ENCODE peak calls at places on chromosomes 7 and 10, in six cellular contexts. One of them, this sample, is unnamed. For H3K4me1, the result is how much of the 10 kb centered on the place peaks cover.

GRCh38 chr7:137992042-137992737 is 9.7 kb downstream of the CREB3L2 start:
- DNase-seq in right lobe of liver: no peak
- DNase-seq in sigmoid colon: peak
- DNase-seq in body of pancreas: peak
- DNase-seq in upper lobe of right lung: no peak
- DNase-seq in fibroblast of lung: peak
- DNase-seq in this sample: peak

GRCh38 chr10:5684971-5685763 is 529 bp downstream of the TASOR2 start:
- DNase-seq in fibroblast of lung: peak
- DNase-seq in body of pancreas: peak
- DNase-seq in sigmoid colon: peak
- DNase-seq in right lobe of liver: peak
- DNase-seq in upper lobe of right lung: peak
- DNase-seq in this sample: peak

GRCh38 chr10:61984803-61985418 is 83.4 kb downstream of the ARID5B start:
- DNase-seq in upper lobe of right lung: no peak
- DNase-seq in right lobe of liver: no peak
- DNase-seq in sigmoid colon: no peak
- DNase-seq in body of pancreas: no peak
- DNase-seq in fibroblast of lung: no peak
- DNase-seq in this sample: no peak

GRCh38 chr10:95832216-95833037 is 75.3 kb upstream of the CC2D2B start:
- DNase-seq in body of pancreas: peak
- DNase-seq in sigmoid colon: no peak
- DNase-seq in fibroblast of lung: no peak
- DNase-seq in upper lobe of right lung: no peak
- DNase-seq in right lobe of liver: no peak
- DNase-seq in this sample: no peak

GRCh38 chr7:43612599-43613589 is 30.0 kb downstream of the STK17A start:
- DNase-seq in upper lobe of right lung: no peak
- DNase-seq in sigmoid colon: no peak
- DNase-seq in right lobe of liver: no peak
- DNase-seq in fibroblast of lung: peak
- DNase-seq in body of pancreas: no peak
- DNase-seq in this sample: peak

GRCh38 chr7:83976302-83976701 is 218.3 kb downstream of the SEMA3A start:
- DNase-seq in upper lobe of right lung: no peak
- DNase-seq in sigmoid colon: no peak
- DNase-seq in right lobe of liver: no peak
- DNase-seq in body of pancreas: no peak
- DNase-seq in fibroblast of lung: peak
- DNase-seq in this sample: peak

GRCh38 chr10:31467791-31468535 is 148.9 kb downstream of the ZEB1 start:
- DNase-seq in fibroblast of lung: peak
- DNase-seq in body of pancreas: peak
- DNase-seq in upper lobe of right lung: peak
- DNase-seq in sigmoid colon: no peak
- DNase-seq in right lobe of liver: peak
- DNase-seq in this sample: no peak

GRCh38 chr10:94129393-94130130 is 135.8 kb downstream of the PLCE1 start:
- DNase-seq in upper lobe of right lung: no peak
- DNase-seq in body of pancreas: no peak
- DNase-seq in sigmoid colon: no peak
- DNase-seq in fibroblast of lung: peak
- DNase-seq in right lobe of liver: no peak
- DNase-seq in this sample: no peak

GRCh38 chr10:6173203-6173602 is 29.5 kb upstream of the PFKFB3 start:
- DNase-seq in right lobe of liver: no peak
- DNase-seq in sigmoid colon: no peak
- DNase-seq in upper lobe of right lung: no peak
- DNase-seq in fibroblast of lung: no peak
- DNase-seq in body of pancreas: no peak
- DNase-seq in this sample: peak

GRCh38 chr7:27210441-27211083 is 10.7 kb upstream of the HOXA13 start:
- DNase-seq in sigmoid colon: peak
- DNase-seq in upper lobe of right lung: no peak
- DNase-seq in right lobe of liver: no peak
- DNase-seq in body of pancreas: peak
- DNase-seq in fibroblast of lung: peak
- DNase-seq in this sample: peak

GRCh38 chr7:23213755-23214154 is 31.9 kb downstream of the NUP42 start:
- DNase-seq in right lobe of liver: no peak
- DNase-seq in upper lobe of right lung: no peak
- DNase-seq in body of pancreas: no peak
- DNase-seq in sigmoid colon: no peak
- DNase-seq in fibroblast of lung: no peak
- DNase-seq in this sample: no peak

GRCh38 chr7:155230169-155230593 is 67.5 kb upstream of the INSIG1 start:
- DNase-seq in fibroblast of lung: peak
- DNase-seq in sigmoid colon: peak
- DNase-seq in upper lobe of right lung: no peak
- DNase-seq in right lobe of liver: peak
- DNase-seq in body of pancreas: peak
- DNase-seq in this sample: no peak

GRCh38 chr10:127939786-127940330 is 33.0 kb downstream of the PTPRE start:
- DNase-seq in fibroblast of lung: no peak
- DNase-seq in body of pancreas: no peak
- DNase-seq in upper lobe of right lung: no peak
- DNase-seq in right lobe of liver: no peak
- DNase-seq in sigmoid colon: peak
- DNase-seq in this sample: no peak

GRCh38 chr10:127442220-127442525 is 106.9 kb upstream of the NPS start:
- DNase-seq in body of pancreas: no peak
- DNase-seq in right lobe of liver: no peak
- DNase-seq in upper lobe of right lung: peak
- DNase-seq in fibroblast of lung: no peak
- DNase-seq in sigmoid colon: no peak
- DNase-seq in this sample: no peak

GRCh38 chr7:128745706-128746105 is 6.5 kb downstream of the CALU start:
- DNase-seq in upper lobe of right lung: no peak
- DNase-seq in body of pancreas: no peak
- DNase-seq in fibroblast of lung: no peak
- DNase-seq in right lobe of liver: no peak
- DNase-seq in sigmoid colon: no peak
- DNase-seq in this sample: no peak

GRCh38 chr7:26454180-26454579 is 162.5 kb downstream of the SNX10 start:
- DNase-seq in body of pancreas: no peak
- DNase-seq in fibroblast of lung: peak
- DNase-seq in sigmoid colon: no peak
- DNase-seq in upper lobe of right lung: no peak
- DNase-seq in right lobe of liver: no peak
- DNase-seq in this sample: peak

GRCh38 chr7:98670186-98670585 is 53.1 kb downstream of the NPTX2 start:
- DNase-seq in fibroblast of lung: no peak
- DNase-seq in body of pancreas: no peak
- DNase-seq in sigmoid colon: no peak
- DNase-seq in right lobe of liver: no peak
- DNase-seq in upper lobe of right lung: no peak
- DNase-seq in this sample: no peak

GRCh38 chr10:128268015-128268722 is 141.9 kb upstream of the MKI67 start:
- DNase-seq in body of pancreas: peak
- DNase-seq in fibroblast of lung: peak
- DNase-seq in sigmoid colon: no peak
- DNase-seq in upper lobe of right lung: no peak
- DNase-seq in right lobe of liver: no peak
- DNase-seq in this sample: peak

GRCh38 chr10:680745-681144 is 8.7 kb downstream of the DIP2C start:
- DNase-seq in right lobe of liver: no peak
- DNase-seq in body of pancreas: no peak
- DNase-seq in sigmoid colon: no peak
- DNase-seq in upper lobe of right lung: no peak
- DNase-seq in fibroblast of lung: no peak
- DNase-seq in this sample: no peak

GRCh38 chr10:133475821-133476640 is 22.3 kb downstream of the SCART1 start:
- DNase-seq in body of pancreas: no peak
- DNase-seq in upper lobe of right lung: no peak
- DNase-seq in fibroblast of lung: no peak
- DNase-seq in sigmoid colon: no peak
- DNase-seq in right lobe of liver: no peak
- DNase-seq in this sample: no peak

GRCh38 chr7:92717982-92718716 is 118.2 kb downstream of the CDK6 start:
- DNase-seq in sigmoid colon: peak
- DNase-seq in fibroblast of lung: peak
- DNase-seq in upper lobe of right lung: no peak
- DNase-seq in body of pancreas: peak
- DNase-seq in right lobe of liver: no peak
- DNase-seq in this sample: peak

GRCh38 chr10:12807982-12808613 is 193.4 kb downstream of the CCDC3 start:
- DNase-seq in fibroblast of lung: no peak
- DNase-seq in upper lobe of right lung: peak
- DNase-seq in right lobe of liver: no peak
- DNase-seq in body of pancreas: no peak
- DNase-seq in sigmoid colon: no peak
- DNase-seq in this sample: peak

GRCh38 chr7:45590679-45591057 is 16.5 kb downstream of the ADCY1 start:
- DNase-seq in fibroblast of lung: no peak
- DNase-seq in sigmoid colon: peak
- DNase-seq in right lobe of liver: no peak
- DNase-seq in body of pancreas: no peak
- DNase-seq in upper lobe of right lung: no peak
- DNase-seq in this sample: no peak

GRCh38 chr10:90968448-90969086 is 47.7 kb upstream of the ANKRD1 start:
- DNase-seq in sigmoid colon: no peak
- DNase-seq in right lobe of liver: no peak
- DNase-seq in body of pancreas: no peak
- DNase-seq in fibroblast of lung: peak
- DNase-seq in upper lobe of right lung: no peak
- DNase-seq in this sample: peak

GRCh38 chr10:73448384-73448783 is 15.0 kb upstream of the MSS51 start:
- DNase-seq in sigmoid colon: no peak
- DNase-seq in fibroblast of lung: no peak
- DNase-seq in body of pancreas: no peak
- DNase-seq in upper lobe of right lung: no peak
- DNase-seq in right lobe of liver: no peak
- DNase-seq in this sample: peak

GRCh38 chr7:138519061-138519798 is 59.2 kb downstream of the TRIM24 start:
- DNase-seq in body of pancreas: no peak
- DNase-seq in fibroblast of lung: no peak
- DNase-seq in sigmoid colon: no peak
- DNase-seq in right lobe of liver: no peak
- DNase-seq in upper lobe of right lung: no peak
- DNase-seq in this sample: no peak

GRCh38 chr10:73650537-73651331 is 5.1 kb downstream of the SYNPO2L start:
- DNase-seq in right lobe of liver: no peak
- DNase-seq in body of pancreas: peak
- DNase-seq in upper lobe of right lung: no peak
- DNase-seq in sigmoid colon: no peak
- DNase-seq in fibroblast of lung: peak
- DNase-seq in this sample: peak

GRCh38 chr7:157309990-157310668 is 26.7 kb upstream of the DNAJB6 start:
- DNase-seq in sigmoid colon: no peak
- DNase-seq in upper lobe of right lung: no peak
- DNase-seq in body of pancreas: peak
- DNase-seq in right lobe of liver: no peak
- DNase-seq in fibroblast of lung: peak
- DNase-seq in this sample: peak

GRCh38 chr10:131729938-131730660 is 170.7 kb upstream of the PPP2R2D start:
- DNase-seq in body of pancreas: no peak
- DNase-seq in fibroblast of lung: no peak
- DNase-seq in upper lobe of right lung: peak
- DNase-seq in sigmoid colon: peak
- DNase-seq in right lobe of liver: no peak
- DNase-seq in this sample: no peak

GRCh38 chr10:132434405-132435005 is 37.5 kb downstream of the PWWP2B start:
- DNase-seq in body of pancreas: peak
- DNase-seq in right lobe of liver: no peak
- DNase-seq in fibroblast of lung: no peak
- DNase-seq in sigmoid colon: no peak
- DNase-seq in upper lobe of right lung: peak
- DNase-seq in this sample: no peak

DNA sequence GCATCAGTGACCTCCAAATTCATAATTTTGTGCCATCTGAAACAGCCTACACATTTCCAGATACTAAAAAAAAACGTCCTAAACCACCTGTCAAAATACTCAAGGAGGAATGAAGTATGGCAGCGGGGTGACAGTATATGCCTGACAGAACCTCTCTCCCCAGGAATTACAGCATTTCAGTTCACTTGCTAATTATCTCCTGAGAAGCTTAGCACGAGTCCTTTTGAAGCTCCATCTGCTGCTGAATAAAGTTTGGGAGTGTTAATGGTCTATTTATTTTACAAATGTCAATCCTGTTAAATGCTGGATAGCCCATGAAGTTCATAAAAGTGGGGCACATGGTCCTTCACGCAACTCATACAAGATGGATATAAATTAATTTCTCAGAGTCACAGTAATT is 29.4 kb upstream of the ANLN start:
- DNase-seq in fibroblast of lung: no peak
- DNase-seq in body of pancreas: no peak
- DNase-seq in right lobe of liver: no peak
- DNase-seq in sigmoid colon: no peak
- DNase-seq in upper lobe of right lung: no peak
- DNase-seq in this sample: no peak
- H3K4me3 ChIP-seq in fibroblast of lung: no peak
- H3K4me3 ChIP-seq in body of pancreas: no peak
- H3K4me3 ChIP-seq in right lobe of liver: no peak
- H3K4me3 ChIP-seq in sigmoid colon: no peak
- H3K4me3 ChIP-seq in upper lobe of right lung: no peak
- H3K4me3 ChIP-seq in this sample: no peak

DNA sequence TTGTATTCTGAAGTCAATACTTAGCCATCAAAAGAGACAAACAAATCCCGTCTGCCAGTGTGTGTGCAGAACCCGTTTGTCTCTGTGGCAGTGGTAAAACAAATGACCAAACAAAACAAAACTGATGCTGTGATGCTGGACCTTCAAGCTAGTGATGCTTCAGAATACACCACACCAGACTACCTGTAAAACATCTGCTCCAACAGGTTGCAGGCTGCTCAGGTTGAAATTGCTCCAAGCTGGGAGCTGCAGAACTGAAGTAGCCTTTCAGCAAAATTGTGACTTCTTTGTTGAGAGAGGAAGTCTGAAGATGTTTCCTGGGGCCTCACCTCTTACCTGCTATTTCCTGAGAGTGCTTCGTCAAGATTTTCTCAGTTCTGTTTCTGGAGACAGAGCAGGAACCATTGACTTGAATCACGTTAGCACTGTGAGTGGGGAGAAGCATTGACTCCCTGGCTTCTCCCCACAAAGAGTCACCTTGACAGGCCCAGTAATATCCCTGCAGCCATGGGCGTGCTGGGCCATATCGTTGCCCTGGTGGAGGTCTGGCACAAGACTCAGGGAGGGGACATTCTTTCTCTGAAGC is 80.1 kb downstream of the RBM20 start:
- DNase-seq in right lobe of liver: no peak
- DNase-seq in fibroblast of lung: no peak
- DNase-seq in body of pancreas: no peak
- DNase-seq in sigmoid colon: no peak
- DNase-seq in upper lobe of right lung: no peak
- DNase-seq in this sample: no peak
- H3K4me1 ChIP-seq in right lobe of liver: under half
- H3K4me1 ChIP-seq in fibroblast of lung: under half
- H3K4me1 ChIP-seq in body of pancreas: under half
- H3K4me1 ChIP-seq in sigmoid colon: under half
- H3K4me1 ChIP-seq in upper lobe of right lung: under half
- H3K4me1 ChIP-seq in this sample: under half

GRCh38 chr10:102729090-102730026 is 14.4 kb upstream of the WBP1L start:
- DNase-seq in body of pancreas: peak
- DNase-seq in upper lobe of right lung: peak
- DNase-seq in sigmoid colon: peak
- DNase-seq in fibroblast of lung: peak
- DNase-seq in right lobe of liver: peak
- DNase-seq in this sample: peak
- TF ChIP-seq CTCF in body of pancreas: peak
- TF ChIP-seq CTCF in upper lobe of right lung: peak
- TF ChIP-seq CTCF in sigmoid colon: peak
- TF ChIP-seq CTCF in fibroblast of lung: peak
- TF ChIP-seq CTCF in right lobe of liver: peak
- TF ChIP-seq CTCF in this sample: peak

GRCh38 chr10:78035933-78036583 is 2.4 kb downstream of the RPS24 start:
- DNase-seq in right lobe of liver: no peak
- DNase-seq in upper lobe of right lung: no peak
- DNase-seq in sigmoid colon: no peak
- DNase-seq in body of pancreas: no peak
- DNase-seq in fibroblast of lung: no peak
- DNase-seq in this sample: no peak
- H3K4me3 ChIP-seq in right lobe of liver: no peak
- H3K4me3 ChIP-seq in upper lobe of right lung: no peak
- H3K4me3 ChIP-seq in sigmoid colon: no peak
- H3K4me3 ChIP-seq in body of pancreas: no peak
- H3K4me3 ChIP-seq in fibroblast of lung: peak
- H3K4me3 ChIP-seq in this sample: no peak